ENCODE peak calls at places on chromosomes 13 and 19, in nine cellular contexts. P, O, Z, J, V, T, R, X and Y are unnamed samples.
A peak's percentile ranks its signal among the peaks of the same experiment; 100 is the strongest.

GRCh38 chr19:3908266-3909054 is 24.4 kb upstream of the NMRK2 start:
- DNase-seq in P (no peak), O (no peak), Z (no peak), J (no peak), V (no peak), T (no peak), R (no peak), X (no peak), Y (no peak)

GRCh38 chr13:63206431-63206830 is 1790.8 kb upstream of the PCDH20 start:
- DNase-seq in P (no peak), O (no peak), Z (no peak), J (no peak), V (no peak), T (no peak), R (no peak), X (no peak), Y (no peak)

GRCh38 chr19:51777570-51778460 is 16.8 kb downstream of the FPR2 start:
- DNase-seq in P (no peak), O (peak; percentile 29), Z (peak; percentile 68), J (peak; percentile 70), V (peak; percentile 66), T (peak; percentile 58), R (no peak), X (peak; percentile 64), Y (peak; percentile 34)

GRCh38 chr19:45468159-45468651 is 409 bp downstream of the FOSB start:
- DNase-seq in P (peak; percentile 30), O (no peak), Z (no peak), J (peak; percentile 53), V (peak; percentile 47), T (peak; percentile 51), R (no peak), X (no peak), Y (no peak)

GRCh38 chr19:48928164-48929005 is 5.1 kb upstream of the DHDH start:
- DNase-seq in P (no peak), O (no peak), Z (peak; percentile 39), J (peak; percentile 74), V (no peak), T (no peak), R (no peak), X (no peak), Y (no peak)

GRCh38 chr13:35690546-35690945 is 214.1 kb upstream of the MAB21L1 start:
- DNase-seq in P (no peak), O (no peak), Z (peak; percentile 61), J (no peak), V (no peak), T (no peak), R (no peak), X (peak; percentile 15), Y (no peak)

GRCh38 chr19:15671891-15672579 is 852 bp upstream of the CYP4F12 start:
- DNase-seq in P (no peak), O (no peak), Z (no peak), J (no peak), V (no peak), T (no peak), R (no peak), X (no peak), Y (no peak)

GRCh38 chr13:113176292-113176691 is 17.8 kb downstream of the PROZ start:
- DNase-seq in P (peak; percentile 66), O (peak; percentile 65), Z (no peak), J (peak; percentile 74), V (no peak), T (no peak), R (no peak), X (no peak), Y (peak; percentile 91)

GRCh38 chr13:30565658-30566057 is 52.1 kb upstream of the USPL1 start:
- DNase-seq in P (no peak), O (no peak), Z (no peak), J (no peak), V (no peak), T (no peak), R (no peak), X (no peak), Y (no peak)

GRCh38 chr19:55590621-55591020 is 8.7 kb downstream of the FIZ1 start:
- DNase-seq in P (no peak), O (no peak), Z (no peak), J (no peak), V (no peak), T (no peak), R (no peak), X (no peak), Y (no peak)

GRCh38 chr19:35513231-35513974 is at the start of gene DMKN:
- DNase-seq in P (no peak), O (no peak), Z (peak; percentile 77), J (no peak), V (no peak), T (peak; percentile 62), R (no peak), X (no peak), Y (no peak)

GRCh38 chr13:20182231-20182846 is 10.4 kb downstream of the GJB2 start:
- DNase-seq in P (no peak), O (peak; percentile 63), Z (peak; percentile 54), J (no peak), V (no peak), T (peak; percentile 49), R (no peak), X (no peak), Y (peak; percentile 77)

GRCh38 chr19:21694171-21694906 is 73.0 kb downstream of the ZNF100 start:
- DNase-seq in P (no peak), O (no peak), Z (no peak), J (no peak), V (peak; percentile 50), T (peak; percentile 51), R (no peak), X (no peak), Y (no peak)

GRCh38 chr19:12913871-12914690 is 5.0 kb downstream of the SYCE2 start:
- DNase-seq in P (peak; percentile 33), O (peak; percentile 55), Z (no peak), J (no peak), V (no peak), T (peak; percentile 55), R (no peak), X (peak; percentile 29), Y (peak; percentile 81)

GRCh38 chr19:18349524-18350128 is 9.2 kb downstream of the PGPEP1 start:
- DNase-seq in P (no peak), O (no peak), Z (peak; percentile 39), J (peak; percentile 64), V (peak; percentile 58), T (peak; percentile 49), R (peak; percentile 61), X (peak; percentile 48), Y (no peak)

GRCh38 chr19:29712744-29713516 is 2.1 kb downstream of the C19orf12 start:
- DNase-seq in P (no peak), O (no peak), Z (no peak), J (peak; percentile 19), V (no peak), T (no peak), R (no peak), X (no peak), Y (peak; percentile 14)
- H3K4me1 ChIP-seq in P (peaks cover 66% of the 10 kb centered on the region), O (peaks cover 71% of the 10 kb centered on the region), Z (peaks cover 3% of the 10 kb centered on the region), J (peaks cover 47% of the 10 kb centered on the region), V (peaks cover 6% of the 10 kb centered on the region), T (peaks cover 22% of the 10 kb centered on the region), R (peaks cover 14% of the 10 kb centered on the region), X (peaks cover 35% of the 10 kb centered on the region), Y (peaks cover 73% of the 10 kb centered on the region)

GRCh38 chr19:9570255-9570654 is 14.0 kb downstream of the ZNF121 start:
- DNase-seq in P (no peak), O (no peak), Z (no peak), J (no peak), V (no peak), T (no peak), R (no peak), X (no peak), Y (no peak)

GRCh38 chr19:9566729-9567128 is 17.6 kb downstream of the ZNF121 start:
- DNase-seq in P (no peak), O (no peak), Z (no peak), J (no peak), V (no peak), T (no peak), R (no peak), X (no peak), Y (no peak)

GRCh38 chr19:9565900-9566705 is 18.2 kb downstream of the ZNF121 start:
- DNase-seq in P (no peak), O (no peak), Z (no peak), J (no peak), V (no peak), T (no peak), R (no peak), X (no peak), Y (no peak)
- H3K4me1 ChIP-seq in P (no peaks in the 10 kb centered on the region), O (no peaks in the 10 kb centered on the region), Z (no peaks in the 10 kb centered on the region), J (no peaks in the 10 kb centered on the region), V (no peaks in the 10 kb centered on the region), T (no peaks in the 10 kb centered on the region), R (no peaks in the 10 kb centered on the region), X (no peaks in the 10 kb centered on the region), Y (no peaks in the 10 kb centered on the region)

GRCh38 chr19:19461671-19462622 is 53.4 kb downstream of the TSSK6 start:
- DNase-seq in P (no peak), O (no peak), Z (no peak), J (peak; percentile 60), V (peak; percentile 57), T (peak; percentile 89), R (no peak), X (peak; percentile 44), Y (no peak)
- H3K4me1 ChIP-seq in P (peaks cover 80% of the 10 kb centered on the region), O (peaks cover 80% of the 10 kb centered on the region), Z (peaks cover 54% of the 10 kb centered on the region), J (peaks cover 82% of the 10 kb centered on the region), V (peaks cover 27% of the 10 kb centered on the region), T (peaks cover 91% of the 10 kb centered on the region), R (peaks cover 31% of the 10 kb centered on the region), X (peaks cover 71% of the 10 kb centered on the region), Y (peaks cover 66% of the 10 kb centered on the region)

GRCh38 chr19:46719629-46720515 is 3.0 kb upstream of the PRKD2 start:
- DNase-seq in P (no peak), O (no peak), Z (no peak), J (no peak), V (no peak), T (no peak), R (no peak), X (no peak), Y (no peak)

GRCh38 chr19:46717034-46717715 is at the start of gene PRKD2:
- DNase-seq in P (peak; percentile 83), O (peak; percentile 78), Z (peak; percentile 72), J (peak; percentile 93), V (peak; percentile 93), T (peak; percentile 87), R (peak; percentile 92), X (peak; percentile 85), Y (peak; percentile 87)

GRCh38 chr19:46718934-46719551 is 2.1 kb upstream of the PRKD2 start:
- DNase-seq in P (no peak), O (no peak), Z (no peak), J (no peak), V (no peak), T (no peak), R (no peak), X (no peak), Y (no peak)

GRCh38 chr19:46717716-46718143 is 816 bp upstream of the PRKD2 start:
- DNase-seq in P (no peak), O (no peak), Z (no peak), J (no peak), V (no peak), T (no peak), R (no peak), X (no peak), Y (no peak)

GRCh38 chr19:46718157-46718933 is 1.4 kb upstream of the PRKD2 start:
- DNase-seq in P (peak; percentile 42), O (peak; percentile 62), Z (no peak), J (no peak), V (no peak), T (peak; percentile 28), R (no peak), X (no peak), Y (peak; percentile 62)
- H3K4me1 ChIP-seq in P (peaks cover 33% of the 10 kb centered on the region), O (peaks cover 37% of the 10 kb centered on the region), Z (peaks cover 41% of the 10 kb centered on the region), J (peaks cover 58% of the 10 kb centered on the region), V (peaks cover 9% of the 10 kb centered on the region), T (peaks cover 27% of the 10 kb centered on the region), R (peaks cover 10% of the 10 kb centered on the region), X (peaks cover 31% of the 10 kb centered on the region), Y (peaks cover 54% of the 10 kb centered on the region)